ENCODE peak calls at places on chromosome 11, in ten cellular contexts. Y, F, B, G, U, Q, C, I, O and H are unnamed samples.

GRCh38 chr11:12854829-12855228 is 154.3 kb upstream of the RASSF10 start:
- DNase-seq in Y (no peak), F (peak; percentile 57), B (no peak), G (no peak), U (no peak), Q (no peak), C (no peak), I (no peak), O (no peak), H (no peak)

GRCh38 chr11:35304900-35305299 is 114.5 kb downstream of the SLC1A2 start:
- DNase-seq in Y (no peak), F (no peak), B (no peak), G (no peak), U (no peak), Q (no peak), C (no peak), I (no peak), O (no peak), H (no peak)

GRCh38 chr11:69355346-69355940 is 61.5 kb downstream of the MYEOV start:
- DNase-seq in Y (no peak), F (no peak), B (no peak), G (no peak), U (no peak), Q (no peak), C (no peak), I (no peak), O (no peak), H (no peak)

GRCh38 chr11:33588056-33588455 is 112.6 kb downstream of the C11orf91 start:
- DNase-seq in Y (no peak), F (no peak), B (no peak), G (peak; percentile 6), U (no peak), Q (no peak), C (no peak), I (no peak), O (no peak), H (no peak)

GRCh38 chr11:102304686-102305085 is 12.6 kb upstream of the BIRC3 start:
- DNase-seq in Y (no peak), F (no peak), B (no peak), G (no peak), U (no peak), Q (no peak), C (no peak), I (no peak), O (no peak), H (no peak)

GRCh38 chr11:123125169-123125568 is 63.2 kb upstream of the HSPA8 start:
- DNase-seq in Y (no peak), F (no peak), B (no peak), G (no peak), U (no peak), Q (no peak), C (no peak), I (no peak), O (no peak), H (no peak)

GRCh38 chr11:113083571-113083970 is 122.4 kb downstream of the NCAM1 start:
- DNase-seq in Y (no peak), F (no peak), B (no peak), G (no peak), U (no peak), Q (no peak), C (no peak), I (no peak), O (no peak), H (no peak)

GRCh38 chr11:99565333-99565732 is 544.6 kb downstream of the CNTN5 start:
- DNase-seq in Y (no peak), F (no peak), B (no peak), G (no peak), U (no peak), Q (no peak), C (no peak), I (no peak), O (no peak), H (no peak)

GRCh38 chr11:71342951-71343827 is 90.8 kb upstream of the SHANK2 start:
- DNase-seq in Y (no peak), F (peak; percentile 60), B (no peak), G (peak; percentile 29), U (no peak), Q (peak; percentile 12), C (no peak), I (no peak), O (peak; percentile 27), H (no peak)

GRCh38 chr11:13667795-13668101 is 720 bp upstream of the FAR1 start:
- DNase-seq in Y (no peak), F (no peak), B (no peak), G (no peak), U (no peak), Q (no peak), C (no peak), I (no peak), O (no peak), H (no peak)

GRCh38 chr11:20360650-20361049 is 2.9 kb upstream of the HTATIP2 start:
- DNase-seq in Y (peak; percentile 58), F (peak; percentile 24), B (no peak), G (peak; percentile 58), U (no peak), Q (peak; percentile 62), C (no peak), I (no peak), O (no peak), H (no peak)

GRCh38 chr11:10122337-10123197 is 171.5 kb downstream of the SBF2 start:
- DNase-seq in Y (no peak), F (peak; percentile 23), B (peak; percentile 56), G (peak; percentile 36), U (no peak), Q (peak; percentile 80), C (no peak), I (no peak), O (no peak), H (no peak)

GRCh38 chr11:94117871-94118270 is 10.8 kb upstream of the PANX1 start:
- DNase-seq in Y (no peak), F (no peak), B (no peak), G (no peak), U (no peak), Q (no peak), C (no peak), I (no peak), O (no peak), H (no peak)

GRCh38 chr11:132944557-132944920 is 587.8 kb downstream of the OPCML start:
- DNase-seq in Y (no peak), F (no peak), B (no peak), G (no peak), U (no peak), Q (no peak), C (no peak), I (no peak), O (no peak), H (no peak)

GRCh38 chr11:10505278-10506012 is 35.5 kb downstream of the RNF141 start:
- DNase-seq in Y (no peak), F (no peak), B (no peak), G (no peak), U (no peak), Q (no peak), C (no peak), I (no peak), O (no peak), H (no peak)

GRCh38 chr11:119991022-119991404 is 146.9 kb downstream of the TRIM29 start:
- DNase-seq in Y (no peak), F (no peak), B (no peak), G (no peak), U (no peak), Q (no peak), C (no peak), I (no peak), O (no peak), H (no peak)

GRCh38 chr11:123454060-123454651 is 24.1 kb downstream of the GRAMD1B start:
- DNase-seq in Y (peak; percentile 70), F (peak; percentile 97), B (no peak), G (peak; percentile 67), U (no peak), Q (peak; percentile 3), C (peak; percentile 69), I (no peak), O (no peak), H (no peak)

GRCh38 chr11:35649984-35650383 is 12.6 kb upstream of the TRIM44 start:
- DNase-seq in Y (no peak), F (no peak), B (no peak), G (peak; percentile 39), U (no peak), Q (no peak), C (no peak), I (no peak), O (no peak), H (no peak)

GRCh38 chr11:117734596-117734995 is 62.4 kb downstream of the DSCAML1 start:
- DNase-seq in Y (no peak), F (no peak), B (no peak), G (no peak), U (no peak), Q (no peak), C (no peak), I (no peak), O (peak; percentile 45), H (no peak)

GRCh38 chr11:117872962-117873827 is 3.3 kb downstream of the FXYD6 start:
- DNase-seq in Y (peak; percentile 18), F (no peak), B (no peak), G (no peak), U (no peak), Q (no peak), C (no peak), I (no peak), O (no peak), H (no peak)

GRCh38 chr11:128251140-128251539 is 336.2 kb downstream of the ETS1 start:
- DNase-seq in Y (no peak), F (no peak), B (no peak), G (peak; percentile 57), U (no peak), Q (no peak), C (no peak), I (no peak), O (no peak), H (no peak)

GRCh38 chr11:123194308-123195181 is 503 bp downstream of the CLMP start:
- DNase-seq in Y (no peak), F (no peak), B (no peak), G (peak; percentile 44), U (no peak), Q (no peak), C (no peak), I (no peak), O (no peak), H (no peak)

GRCh38 chr11:2578006-2578933 is 121.5 kb downstream of the KCNQ1OT1 start:
- DNase-seq in Y (no peak), F (no peak), B (no peak), G (no peak), U (peak; percentile 26), Q (no peak), C (no peak), I (no peak), O (peak; percentile 3), H (peak; percentile 14)

GRCh38 chr11:131865860-131866259 is 495.4 kb downstream of the NTM start:
- DNase-seq in Y (no peak), F (no peak), B (no peak), G (no peak), U (no peak), Q (no peak), C (no peak), I (no peak), O (no peak), H (no peak)

GRCh38 chr11:130247289-130247688 is 67.4 kb downstream of the ZBTB44 start:
- DNase-seq in Y (no peak), F (no peak), B (no peak), G (no peak), U (no peak), Q (no peak), C (no peak), I (no peak), O (no peak), H (no peak)

GRCh38 chr11:57792060-57792541 is 30.5 kb downstream of the CTNND1 start:
- DNase-seq in Y (peak; percentile 100), F (no peak), B (peak; percentile 71), G (peak; percentile 24), U (peak; percentile 74), Q (no peak), C (peak; percentile 61), I (peak; percentile 59), O (peak; percentile 50), H (peak; percentile 77)

GRCh38 chr11:129115652-129116585 is 76.2 kb downstream of the ARHGAP32 start:
- DNase-seq in Y (no peak), F (peak; percentile 63), B (no peak), G (peak; percentile 61), U (no peak), Q (peak; percentile 46), C (no peak), I (no peak), O (no peak), H (no peak)

GRCh38 chr11:62433553-62434301 is 14.9 kb downstream of the SCGB1A1 start:
- DNase-seq in Y (peak; percentile 68), F (no peak), B (peak; percentile 54), G (no peak), U (no peak), Q (no peak), C (no peak), I (no peak), O (no peak), H (no peak)